ENCODE peak calls at places on chromosome 6, in four cellular contexts. S is uterus, M is breast epithelium, F is right atrium auricular region. Q is an unnamed sample.

GRCh38 chr6:44480097-44480539 is 92.6 kb downstream of the CDC5L start:
- DNase-seq in S (no peak), M (no peak), F (no peak), Q (no peak)

GRCh38 chr6:105593805-105594231 is 190.9 kb upstream of the PREP start:
- DNase-seq in S (no peak), M (no peak), F (no peak), Q (no peak)

GRCh38 chr6:99416892-99417767 is 8.0 kb downstream of the PNISR start:
- DNase-seq in S (no peak), M (no peak), F (no peak), Q (no peak)

GRCh38 chr6:155524249-155524651 is 68.6 kb upstream of the NOX3 start:
- DNase-seq in S (no peak), M (no peak), F (no peak), Q (no peak)

GRCh38 chr6:105755885-105756284 is 330.3 kb upstream of the PRDM1 start:
- DNase-seq in S (no peak), M (no peak), F (no peak), Q (no peak)

GRCh38 chr6:132719736-132720448 is 6.0 kb upstream of the VNN1 start:
- DNase-seq in S (no peak), M (no peak), F (no peak), Q (no peak)

GRCh38 chr6:7137335-7138106 is 29.8 kb downstream of the RREB1 start:
- DNase-seq in S (peak; percentile 65), M (no peak), F (no peak), Q (no peak)

GRCh38 chr6:121851056-121851455 is 415.6 kb downstream of the GJA1 start:
- DNase-seq in S (no peak), M (no peak), F (no peak), Q (peak; percentile 26)

GRCh38 chr6:47519279-47519678 is 41.7 kb downstream of the CD2AP start:
- DNase-seq in S (no peak), M (no peak), F (no peak), Q (no peak)

GRCh38 chr6:41529049-41529448 is 17.1 kb upstream of the FOXP4 start:
- DNase-seq in S (no peak), M (no peak), F (no peak), Q (no peak)

GRCh38 chr6:166776571-166776970 is 149.5 kb upstream of the RPS6KA2 start:
- DNase-seq in S (no peak), M (no peak), F (peak; percentile 40), Q (no peak)

GRCh38 chr6:148570456-148570855 is 176.4 kb upstream of the UST start:
- DNase-seq in S (no peak), M (no peak), F (no peak), Q (no peak)

GRCh38 chr6:163877877-163878639 is 463.5 kb downstream of the QKI start:
- DNase-seq in S (no peak), M (no peak), F (no peak), Q (no peak)

DNA sequence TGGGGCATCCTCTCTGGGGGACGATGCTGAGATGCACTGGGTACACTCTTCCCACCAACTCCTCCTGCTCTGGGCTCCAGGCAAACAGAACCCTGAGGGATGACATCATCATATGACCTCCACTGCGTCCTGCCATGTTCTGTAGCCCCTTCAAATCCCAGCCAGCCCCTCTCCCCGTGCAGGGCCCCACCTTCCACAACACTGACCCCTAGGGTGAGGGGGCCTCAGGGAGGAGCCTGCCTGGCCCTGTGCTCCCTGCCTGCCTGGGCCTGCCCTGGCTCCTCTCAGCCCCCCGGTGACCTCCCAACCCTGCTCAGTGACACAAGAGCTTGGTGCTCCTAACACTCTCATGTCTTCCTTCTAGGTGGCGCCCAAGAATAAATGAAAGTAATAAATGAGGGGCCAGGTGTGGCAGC is 9.6 kb upstream of the SPDEF start:
- DNase-seq in S (no peak), M (no peak), F (no peak), Q (no peak)
- TF ChIP-seq CTCF in S (no peak), M (no peak), F (no peak), Q (no peak)

GRCh38 chr6:54698974-54699373 is 147.6 kb upstream of the FAM83B start:
- DNase-seq in S (no peak), M (no peak), F (no peak), Q (no peak)

GRCh38 chr6:54700158-54700557 is 146.4 kb upstream of the FAM83B start:
- DNase-seq in S (no peak), M (no peak), F (no peak), Q (no peak)

GRCh38 chr6:54695815-54696214 is 150.8 kb upstream of the FAM83B start:
- DNase-seq in S (no peak), M (no peak), F (no peak), Q (no peak)

GRCh38 chr6:54694928-54695532 is 151.5 kb upstream of the FAM83B start:
- DNase-seq in S (no peak), M (no peak), F (no peak), Q (no peak)

DNA sequence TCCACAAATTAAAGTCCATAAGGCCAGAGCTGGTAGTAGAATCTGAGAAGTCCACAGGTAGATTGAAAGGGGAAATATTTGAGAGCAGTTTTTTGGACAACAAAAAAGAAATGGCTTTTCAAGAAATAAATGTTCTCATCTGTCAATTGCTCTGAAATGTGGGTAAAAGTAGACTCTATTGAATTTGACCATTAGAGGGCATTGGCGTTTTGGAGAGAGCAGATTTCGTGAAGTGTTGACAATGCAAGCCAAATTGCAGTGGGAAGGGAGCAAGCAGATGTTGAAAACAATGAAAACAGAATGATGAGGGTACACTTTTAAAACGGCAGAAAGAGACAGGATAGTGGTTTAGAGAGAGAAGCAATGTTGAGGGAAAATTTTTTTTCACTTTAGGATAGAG is 149.1 kb upstream of the FAM83B start:
- DNase-seq in S (no peak), M (no peak), F (no peak), Q (no peak)
- TF ChIP-seq CTCF in S (no peak), M (no peak), F (peak; percentile 50), Q (peak; percentile 48)

DNA sequence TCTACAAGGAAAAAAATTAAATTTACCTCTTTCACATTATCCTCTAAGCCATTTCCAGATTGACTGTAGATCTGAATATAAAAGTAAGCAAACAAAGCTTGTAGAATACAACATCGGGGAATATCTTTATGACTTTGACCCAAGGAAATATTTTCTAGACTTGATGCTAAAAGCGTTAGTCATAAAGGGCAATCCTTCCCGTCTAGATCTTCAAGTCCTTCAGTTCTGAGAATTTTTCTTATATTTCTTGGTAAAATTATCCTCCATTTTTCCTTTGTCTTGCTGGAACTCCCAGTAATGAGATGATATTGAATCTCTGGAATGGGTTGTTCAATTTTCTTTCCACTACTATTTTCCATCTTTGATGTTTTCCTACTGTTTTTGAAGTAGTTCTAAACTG is 77.8 kb upstream of the ZNF184 start:
- DNase-seq in S (no peak), M (no peak), F (no peak), Q (no peak)
- TF ChIP-seq CTCF in S (no peak), M (no peak), F (no peak), Q (no peak)

GRCh38 chr6:34106421-34106820 is 39.5 kb downstream of the GRM4 start:
- DNase-seq in S (no peak), M (no peak), F (no peak), Q (no peak)
- TF ChIP-seq CTCF in S (no peak), M (no peak), F (no peak), Q (no peak)

GRCh38 chr6:31547727-31548422 is 467 bp downstream of the NFKBIL1 start:
- DNase-seq in S (no peak), M (no peak), F (no peak), Q (no peak)
- TF ChIP-seq CTCF in S (no peak), M (no peak), F (no peak), Q (no peak)

GRCh38 chr6:112879920-112880413 is 532.8 kb downstream of the RFPL4B start:
- DNase-seq in S (no peak), M (no peak), F (no peak), Q (peak; percentile 43)
- TF ChIP-seq CTCF in S (no peak), M (no peak), F (peak; percentile 13), Q (peak; percentile 72)

GRCh38 chr6:113050010-113050893 is 703.1 kb downstream of the RFPL4B start:
- DNase-seq in S (no peak), M (no peak), F (no peak), Q (no peak)

GRCh38 chr6:113048741-113049140 is 701.6 kb downstream of the RFPL4B start:
- DNase-seq in S (no peak), M (no peak), F (no peak), Q (no peak)

GRCh38 chr6:113047932-113048331 is 700.8 kb downstream of the RFPL4B start:
- DNase-seq in S (no peak), M (no peak), F (no peak), Q (no peak)

GRCh38 chr6:113050979-113051378 is 703.8 kb downstream of the RFPL4B start:
- DNase-seq in S (no peak), M (no peak), F (no peak), Q (peak; percentile 26)

DNA sequence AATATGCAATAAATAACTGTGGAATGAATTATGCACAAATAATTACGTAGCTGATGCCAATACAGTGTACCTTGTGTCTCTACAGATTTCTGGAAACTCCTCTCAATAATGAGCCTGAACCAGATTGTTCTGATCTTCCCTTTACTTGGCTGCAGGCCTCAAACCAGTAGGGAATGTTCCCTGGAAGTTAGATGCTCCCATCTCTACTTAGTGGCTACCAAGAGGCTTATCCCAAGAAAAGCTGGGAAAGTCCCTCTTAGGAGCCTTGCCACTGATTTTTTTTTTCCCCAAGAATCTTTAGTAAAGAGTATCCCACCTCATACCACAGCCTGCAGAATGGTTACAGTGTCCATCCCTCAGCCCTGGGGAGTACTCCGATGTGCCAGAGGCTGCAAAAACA is 702.1 kb downstream of the RFPL4B start:
- DNase-seq in S (no peak), M (no peak), F (no peak), Q (no peak)
- TF ChIP-seq CTCF in S (no peak), M (no peak), F (no peak), Q (no peak)

Q was measured in neural crest cell.